ENCODE peak calls at places on chromosomes 13 and 19, in ten cellular contexts. D, B, Z, Q, V, J, R, H, U and C are unnamed samples.

GRCh38 chr13:20721058-20721453 is 17.6 kb downstream of the IL17D start:
- DNase-seq in D (no peak), B (no peak), Z (no peak), Q (no peak), V (no peak), J (no peak), R (no peak), H (no peak), U (no peak), C (no peak)

GRCh38 chr19:1261863-1262686 is 7.1 kb upstream of the CIRBP start:
- DNase-seq in D (no peak), B (no peak), Z (no peak), Q (peak; percentile 82), V (peak; percentile 90), J (peak; percentile 39), R (no peak), H (no peak), U (peak; percentile 56), C (no peak)

GRCh38 chr13:27868639-27869435 is 51.0 kb upstream of the PDX1 start:
- DNase-seq in D (no peak), B (no peak), Z (no peak), Q (no peak), V (peak; percentile 26), J (peak; percentile 25), R (no peak), H (no peak), U (no peak), C (no peak)

GRCh38 chr13:30666113-30666512 is 48.4 kb downstream of the USPL1 start:
- DNase-seq in D (no peak), B (no peak), Z (no peak), Q (no peak), V (no peak), J (no peak), R (no peak), H (no peak), U (no peak), C (no peak)

GRCh38 chr19:57583104-57583520 is 833 bp upstream of the ZIK1 start:
- DNase-seq in D (no peak), B (no peak), Z (no peak), Q (no peak), V (no peak), J (no peak), R (no peak), H (no peak), U (peak; percentile 32), C (no peak)

GRCh38 chr19:4057913-4058695 is 8.6 kb downstream of the ZBTB7A start:
- DNase-seq in D (no peak), B (no peak), Z (peak; percentile 75), Q (peak; percentile 90), V (peak; percentile 96), J (peak; percentile 93), R (peak; percentile 78), H (peak; percentile 47), U (peak; percentile 69), C (no peak)

GRCh38 chr13:74641586-74641985 is 507.4 kb upstream of the KLF12 start:
- DNase-seq in D (no peak), B (no peak), Z (no peak), Q (no peak), V (no peak), J (peak; percentile 70), R (no peak), H (no peak), U (no peak), C (no peak)

GRCh38 chr19:7652061-7652641 is 15.2 kb downstream of the STXBP2 start:
- DNase-seq in D (peak; percentile 77), B (peak; percentile 90), Z (peak; percentile 87), Q (peak; percentile 90), V (peak; percentile 94), J (peak; percentile 81), R (peak; percentile 30), H (peak; percentile 81), U (peak; percentile 58), C (no peak)

GRCh38 chr13:46613409-46614049 is 60.6 kb downstream of the LRCH1 start:
- DNase-seq in D (no peak), B (no peak), Z (no peak), Q (no peak), V (no peak), J (no peak), R (no peak), H (no peak), U (no peak), C (no peak)